ENCODE peak calls at places on chromosomes 11 and 22, in four cellular contexts. K is lung, W is astrocyte, Y is endothelial cell of umbilical vein. P is an unnamed sample.
A peak's percentile ranks its signal among the peaks of the same experiment; 100 is the strongest.

GRCh38 chr22:35044607-35045390 is 21.2 kb upstream of the ISX start:
- DNase-seq in Y (no peak), W (no peak), K (no peak), P (no peak)

GRCh38 chr11:57896641-57897145 is 127.0 kb upstream of the OR9Q1 start:
- DNase-seq in W (no peak), Y (no peak), K (no peak), P (no peak)

GRCh38 chr11:2553886-2554285 is 109.1 kb downstream of the KCNQ1 start:
- DNase-seq in K (no peak), Y (no peak), W (no peak), P (no peak)

GRCh38 chr22:40004836-40005235 is 10.1 kb downstream of the FAM83F start:
- DNase-seq in K (no peak), Y (no peak), W (no peak), P (no peak)

GRCh38 chr11:61700221-61700620 is 20.0 kb downstream of the DAGLA start:
- DNase-seq in Y (no peak), W (peak; percentile 48), K (peak; percentile 72), P (peak; percentile 40)

GRCh38 chr11:47724041-47724729 is 9.0 kb upstream of the AGBL2 start:
- DNase-seq in W (peak; percentile 43), Y (no peak), K (peak; percentile 31), P (peak; percentile 87)

GRCh38 chr11:76206327-76207081 is at the start of gene WNT11:
- DNase-seq in K (no peak), W (no peak), Y (no peak), P (peak; percentile 12)

GRCh38 chr11:72040497-72041363 is 39.6 kb downstream of the NUMA1 start:
- DNase-seq in K (peak; percentile 94), Y (peak; percentile 96), W (peak; percentile 88), P (peak; percentile 92)

GRCh38 chr22:39147335-39148023 is 5.0 kb downstream of the CBX7 start:
- DNase-seq in Y (no peak), W (no peak), K (no peak), P (no peak)

GRCh38 chr11:62546244-62546936 is at the start of gene AHNAK:
- DNase-seq in K (peak; percentile 86), Y (peak; percentile 56), W (peak; percentile 41), P (no peak)

GRCh38 chr11:44345781-44346180 is 35.8 kb upstream of the ALX4 start:
- DNase-seq in W (no peak), Y (no peak), K (no peak), P (no peak)

GRCh38 chr11:45280449-45280848 is 5.7 kb downstream of the SYT13 start:
- DNase-seq in W (no peak), Y (no peak), K (no peak), P (peak; percentile 39)

GRCh38 chr11:117199916-117200812 is 994 bp downstream of the TAGLN start:
- DNase-seq in W (no peak), K (no peak), Y (no peak), P (no peak)

GRCh38 chr11:118629761-118630661 is 22.6 kb downstream of the PHLDB1 start:
- DNase-seq in W (no peak), Y (no peak), K (peak; percentile 70), P (no peak)

GRCh38 chr22:49488943-49489342 is 338.7 kb downstream of the BRD1 start:
- DNase-seq in W (no peak), K (no peak), Y (no peak), P (no peak)

GRCh38 chr22:35568751-35569725 is 28.4 kb downstream of the RASD2 start:
- DNase-seq in W (peak; percentile 77), K (no peak), Y (no peak), P (peak; percentile 44)

GRCh38 chr11:95711162-95711944 is 78.2 kb downstream of the FAM76B start:
- DNase-seq in Y (no peak), W (peak; percentile 91), K (no peak), P (peak; percentile 59)

GRCh38 chr11:112235750-112236390 is 9.6 kb downstream of the PTS start:
- DNase-seq in K (no peak), Y (no peak), W (no peak), P (no peak)

GRCh38 chr11:112231952-112232351 is 5.7 kb downstream of the PTS start:
- DNase-seq in W (no peak), K (no peak), Y (no peak), P (no peak)

GRCh38 chr11:112238041-112238440 is 11.8 kb downstream of the PTS start:
- DNase-seq in W (peak; percentile 47), K (no peak), Y (no peak), P (no peak)

GRCh38 chr11:112241486-112241885 is 15.3 kb downstream of the PTS start:
- DNase-seq in W (peak; percentile 97), Y (no peak), K (no peak), P (peak; percentile 55)

GRCh38 chr11:112237451-112237850 is 11.2 kb downstream of the PTS start:
- DNase-seq in K (no peak), Y (no peak), W (no peak), P (no peak)
- H3K36me3 ChIP-seq in K (peaks cover 24% of the 10 kb centered on the region), Y (peaks cover 9% of the 10 kb centered on the region), W (peaks cover 37% of the 10 kb centered on the region), P (peaks cover 27% of the 10 kb centered on the region)

GRCh38 chr11:10658621-10659338 is 34.8 kb downstream of the IRAG1 start:
- DNase-seq in K (no peak), Y (no peak), W (no peak), P (no peak)
- H3K27ac ChIP-seq in K (no peak overlapping the region), Y (peak overlapping the region; percentile 67), W (peak overlapping the region; percentile 92), P (peak overlapping the region; percentile 91)

GRCh38 chr22:36860438-36860820 is 377 bp upstream of the NCF4 start:
- DNase-seq in K (no peak), W (no peak), Y (no peak), P (no peak)

GRCh38 chr22:36858156-36858555 is 2.6 kb upstream of the NCF4 start:
- DNase-seq in K (no peak), Y (no peak), W (no peak), P (no peak)

GRCh38 chr22:36858966-36859365 is 1.8 kb upstream of the NCF4 start:
- DNase-seq in W (no peak), K (no peak), Y (no peak), P (no peak)

GRCh38 chr22:36860821-36861659 is at the start of gene NCF4:
- DNase-seq in W (no peak), Y (no peak), K (peak; percentile 72), P (no peak)

DNA sequence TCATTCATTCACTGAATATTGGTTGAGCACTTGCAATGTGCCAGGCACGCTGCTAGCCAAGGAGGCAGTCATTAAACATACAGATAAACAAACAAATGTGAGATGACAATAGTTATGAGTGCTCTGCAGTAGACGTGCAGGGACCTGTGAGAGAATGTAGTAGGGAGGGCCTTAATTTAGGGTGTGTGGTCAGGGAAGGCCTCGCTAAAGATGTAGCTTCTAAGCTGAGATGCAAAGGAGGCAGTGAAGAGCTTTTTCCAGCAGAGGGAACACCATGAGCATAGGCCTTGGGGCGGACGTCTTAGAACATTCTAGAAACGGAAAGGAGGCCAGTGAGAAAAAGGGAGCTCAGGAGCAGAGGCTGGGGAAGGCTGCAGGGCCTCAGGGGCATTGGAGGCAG is 789 bp upstream of the NCF4 start:
- DNase-seq in K (no peak), Y (no peak), W (no peak), P (no peak)
- TF ChIP-seq CTCF in K (no peak), Y (no peak), W (no peak), P (no peak)

GRCh38 chr22:20087319-20088262 is 7.5 kb downstream of the DGCR8 start:
- DNase-seq in W (no peak), K (no peak), Y (no peak), P (no peak)
- H3K36me3 ChIP-seq in W (peaks cover 57% of the 10 kb centered on the region), K (peaks cover 58% of the 10 kb centered on the region), Y (peaks cover 62% of the 10 kb centered on the region), P (peaks cover 73% of the 10 kb centered on the region)

GRCh38 chr11:120519474-120519873 is 7.9 kb downstream of the GRIK4 start:
- DNase-seq in Y (no peak), W (no peak), K (no peak), P (no peak)

GRCh38 chr11:120518356-120518755 is 6.8 kb downstream of the GRIK4 start:
- DNase-seq in K (no peak), W (no peak), Y (no peak), P (no peak)

GRCh38 chr11:120515186-120515723 is 3.7 kb downstream of the GRIK4 start:
- DNase-seq in W (no peak), K (no peak), Y (no peak), P (no peak)

GRCh38 chr11:120516461-120517389 is 5.2 kb downstream of the GRIK4 start:
- DNase-seq in Y (no peak), K (no peak), W (no peak), P (no peak)

GRCh38 chr11:120517390-120518315 is 6.1 kb downstream of the GRIK4 start:
- DNase-seq in K (no peak), W (peak; percentile 31), Y (peak; percentile 20), P (peak; percentile 34)
- H3K27ac ChIP-seq in K (no peak overlapping the region), W (no peak overlapping the region), Y (no peak overlapping the region), P (no peak overlapping the region)

P was measured in brain microvascular endothelial cell.